ENCODE peak calls at places on chromosomes 12 and 14, in ten cellular contexts. F, I, M, G, Y, S, T, B, O and W are unnamed samples.

GRCh38 chr12:11134300-11134699 is at the start of gene TAS2R30:
- DNase-seq in F (no peak), I (no peak), M (no peak), G (no peak), Y (no peak), S (peak), T (no peak), B (no peak), O (no peak), W (no peak)

GRCh38 chr12:92417343-92417742 is 271.7 kb upstream of the BTG1 start:
- DNase-seq in F (no peak), I (no peak), M (no peak), G (no peak), Y (no peak), S (no peak), T (no peak), B (no peak), O (no peak), W (no peak)

GRCh38 chr12:8948711-8949524 is 527 bp downstream of the M6PR start:
- DNase-seq in F (no peak), I (no peak), M (peak), G (peak), Y (no peak), S (peak), T (no peak), B (peak), O (peak), W (peak)

GRCh38 chr12:95741635-95742034 is 48.9 kb downstream of the NTN4 start:
- DNase-seq in F (no peak), I (no peak), M (no peak), G (no peak), Y (no peak), S (no peak), T (no peak), B (no peak), O (no peak), W (no peak)

GRCh38 chr12:129063600-129063999 is 210.3 kb downstream of the GLT1D1 start:
- DNase-seq in F (no peak), I (no peak), M (no peak), G (no peak), Y (no peak), S (no peak), T (no peak), B (no peak), O (no peak), W (no peak)

GRCh38 chr12:52521175-52521574 is 981 bp upstream of the KRT5 start:
- DNase-seq in F (no peak), I (no peak), M (no peak), G (no peak), Y (no peak), S (no peak), T (no peak), B (peak), O (no peak), W (peak)

GRCh38 chr12:40942326-40942725 is 245.8 kb upstream of the PDZRN4 start:
- DNase-seq in F (no peak), I (no peak), M (no peak), G (peak), Y (no peak), S (peak), T (no peak), B (no peak), O (no peak), W (no peak)

GRCh38 chr12:56957229-56958052 is at the start of gene RDH16:
- DNase-seq in F (no peak), I (no peak), M (no peak), G (no peak), Y (no peak), S (no peak), T (no peak), B (peak), O (no peak), W (peak)

GRCh38 chr14:100389497-100390104 is 66.5 kb downstream of the SLC25A47 start:
- DNase-seq in F (no peak), I (no peak), M (no peak), G (no peak), Y (no peak), S (no peak), T (no peak), B (no peak), O (no peak), W (no peak)

GRCh38 chr12:68784015-68784414 is 24.0 kb upstream of the MDM2 start:
- DNase-seq in F (no peak), I (no peak), M (no peak), G (no peak), Y (no peak), S (peak), T (no peak), B (no peak), O (no peak), W (no peak)

GRCh38 chr14:95442633-95443021 is 73.8 kb downstream of the SYNE3 start:
- DNase-seq in F (peak), I (peak), M (peak), G (peak), Y (peak), S (peak), T (peak), B (peak), O (peak), W (peak)
- TF ChIP-seq CTCF in F (peak), I (peak), M (peak), G (peak), Y (peak), S (peak), T (peak), B (peak), O (peak), W (peak)

GRCh38 chr12:32012249-32012785 is 53.1 kb downstream of the RESF1 start:
- DNase-seq in F (no peak), I (no peak), M (no peak), G (no peak), Y (no peak), S (no peak), T (no peak), B (no peak), O (no peak), W (no peak)

GRCh38 chr12:32005496-32006125 is 46.4 kb downstream of the RESF1 start:
- DNase-seq in F (no peak), I (no peak), M (no peak), G (peak), Y (no peak), S (peak), T (no peak), B (no peak), O (no peak), W (peak)

GRCh38 chr12:32010631-32011030 is 51.4 kb downstream of the RESF1 start:
- DNase-seq in F (no peak), I (no peak), M (no peak), G (no peak), Y (no peak), S (peak), T (no peak), B (no peak), O (no peak), W (peak)
- H3K4me3 ChIP-seq in F (no peak), I (no peak), M (no peak), G (no peak), Y (no peak), S (no peak), T (no peak), B (no peak), O (no peak), W (no peak)

GRCh38 chr12:124928912-124929530 is 14.6 kb upstream of the UBC start:
- DNase-seq in F (no peak), I (no peak), M (no peak), G (no peak), Y (no peak), S (no peak), T (no peak), B (no peak), O (no peak), W (peak)
- TF ChIP-seq CTCF in F (no peak), I (no peak), M (no peak), G (no peak), Y (no peak), S (no peak), T (no peak), B (peak), O (no peak), W (no peak)

GRCh38 chr14:36021030-36021422 is 155.5 kb downstream of the PTCSC3 start:
- DNase-seq in F (no peak), I (no peak), M (no peak), G (no peak), Y (no peak), S (no peak), T (no peak), B (no peak), O (no peak), W (no peak)
- H3K4me3 ChIP-seq in F (no peak), I (no peak), M (no peak), G (no peak), Y (no peak), S (no peak), T (no peak), B (no peak), O (no peak), W (no peak)

GRCh38 chr12:21065845-21066244 is 65.1 kb upstream of the SLCO1B1 start:
- DNase-seq in F (peak), I (no peak), M (no peak), G (peak), Y (no peak), S (no peak), T (no peak), B (no peak), O (peak), W (peak)
- TF ChIP-seq CTCF in F (peak), I (peak), M (peak), G (no peak), Y (peak), S (no peak), T (peak), B (peak), O (no peak), W (peak)

GRCh38 chr12:3398196-3398789 is 92.7 kb upstream of the PRMT8 start:
- DNase-seq in F (no peak), I (no peak), M (no peak), G (no peak), Y (no peak), S (no peak), T (no peak), B (peak), O (no peak), W (no peak)
- H3K4me3 ChIP-seq in F (no peak), I (no peak), M (no peak), G (no peak), Y (no peak), S (no peak), T (no peak), B (no peak), O (no peak), W (peak)